ENCODE peak calls at places on chromosome 21, in seven cellular contexts. J is A673, N is cardiac fibroblast, K is sigmoid colon, F is body of pancreas, Z is fibroblast of lung, B is fibroblast of mammary gland. U is an unnamed sample.

GRCh38 chr21:37869661-37870060 is 46.6 kb downstream of the KCNJ6 start:
- DNase-seq in J (no peak), N (no peak), K (no peak), F (no peak), Z (no peak), B (no peak), U (no peak)

GRCh38 chr21:37874904-37875780 is 41.1 kb downstream of the KCNJ6 start:
- DNase-seq in J (no peak), N (no peak), K (no peak), F (no peak), Z (no peak), B (no peak), U (no peak)

GRCh38 chr21:33155457-33155856 is 74.3 kb upstream of the IFNAR2 start:
- DNase-seq in J (no peak), N (no peak), K (no peak), F (no peak), Z (no peak), B (no peak), U (no peak)

GRCh38 chr21:31554511-31555022 is 104.9 kb upstream of the SOD1 start:
- DNase-seq in J (peak), N (peak), K (no peak), F (no peak), Z (peak), B (peak), U (peak)

GRCh38 chr21:42484966-42485365 is 11.1 kb downstream of the RSPH1 start:
- DNase-seq in J (no peak), N (no peak), K (no peak), F (no peak), Z (no peak), B (no peak), U (no peak)

GRCh38 chr21:35603471-35603870 is 456.9 kb downstream of the SETD4 start:
- DNase-seq in J (no peak), N (no peak), K (no peak), F (no peak), Z (no peak), B (no peak), U (no peak)

GRCh38 chr21:42653492-42654061 is at the start of gene PDE9A:
- DNase-seq in J (peak), N (no peak), K (no peak), F (peak), Z (no peak), B (no peak), U (no peak)

GRCh38 chr21:33396966-33397365 is 6.2 kb upstream of the IFNGR2 start:
- DNase-seq in J (peak), N (peak), K (no peak), F (no peak), Z (peak), B (peak), U (peak)

GRCh38 chr21:36716836-36717235 is 17.9 kb downstream of the SIM2 start:
- DNase-seq in J (no peak), N (no peak), K (no peak), F (no peak), Z (no peak), B (no peak), U (no peak)

GRCh38 chr21:35252831-35253230 is 203.7 kb upstream of the RUNX1 start:
- DNase-seq in J (no peak), N (peak), K (no peak), F (no peak), Z (peak), B (peak), U (peak)

GRCh38 chr21:35179990-35180557 is 131.0 kb upstream of the RUNX1 start:
- DNase-seq in J (no peak), N (peak), K (no peak), F (no peak), Z (peak), B (peak), U (peak)

GRCh38 chr21:24514081-24514733 is 1093.1 kb downstream of the MRPL39 start:
- DNase-seq in J (peak), N (peak), K (no peak), F (no peak), Z (no peak), B (no peak), U (peak)

GRCh38 chr21:25790122-25790951 is 55.6 kb downstream of the GABPA start:
- DNase-seq in J (peak), N (peak), K (no peak), F (no peak), Z (peak), B (peak), U (peak)

GRCh38 chr21:43867332-43867703 is 2.3 kb downstream of the AGPAT3 start:
- DNase-seq in J (no peak), N (no peak), K (no peak), F (no peak), Z (no peak), B (no peak), U (no peak)

GRCh38 chr21:35436899-35437298 is 387.8 kb upstream of the RUNX1 start:
- DNase-seq in J (no peak), N (no peak), K (no peak), F (no peak), Z (no peak), B (no peak), U (no peak)

GRCh38 chr21:36188081-36188681 is 31.6 kb downstream of the DOP1B start:
- DNase-seq in J (no peak), N (no peak), K (no peak), F (peak), Z (no peak), B (no peak), U (no peak)

GRCh38 chr21:36847189-36847588 is 119.3 kb downstream of the HLCS start:
- DNase-seq in J (peak), N (peak), K (no peak), F (no peak), Z (peak), B (peak), U (peak)

GRCh38 chr21:29416268-29416667 is 117.5 kb downstream of the BACH1 start:
- DNase-seq in J (no peak), N (peak), K (no peak), F (no peak), Z (no peak), B (no peak), U (no peak)

GRCh38 chr21:34576043-34576466 is 38.9 kb downstream of the RCAN1 start:
- DNase-seq in J (no peak), N (peak), K (no peak), F (no peak), Z (peak), B (peak), U (no peak)

DNA sequence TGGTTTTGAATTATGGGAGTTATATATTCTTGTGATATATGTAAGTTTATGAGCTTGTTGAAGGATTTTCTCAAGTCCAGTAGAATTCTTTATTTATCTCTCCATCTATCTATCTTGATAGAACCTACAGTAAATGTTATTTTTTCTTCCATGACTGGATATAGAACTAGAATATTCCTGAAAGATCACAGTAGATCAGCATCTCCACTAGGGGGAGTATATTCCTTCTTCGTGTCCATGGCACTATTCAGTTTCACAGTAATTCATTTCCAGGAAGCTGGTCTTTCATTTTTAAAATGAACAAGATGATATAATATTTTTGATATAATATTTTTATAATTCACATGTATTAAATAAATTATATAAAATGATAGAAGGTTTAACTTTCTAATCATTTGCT is 18.8 kb downstream of the TMPRSS15 start:
- DNase-seq in J (peak), N (peak), K (no peak), F (no peak), Z (no peak), B (peak), U (peak)
- TF ChIP-seq CTCF in J (peak), N (peak), K (no peak), F (peak), Z (peak), B (peak), U (peak)

GRCh38 chr21:46098303-46099141 is 610 bp downstream of the COL6A2 start:
- DNase-seq in J (no peak), N (no peak), K (peak), F (peak), Z (no peak), B (peak), U (no peak)
- H3K4me3 ChIP-seq in J (peak), N (peak), K (peak), F (no peak), Z (peak), B (peak), U (peak)

GRCh38 chr21:28018741-28019669 is 973.7 kb downstream of the LTN1 start:
- DNase-seq in J (no peak), N (peak), K (no peak), F (peak), Z (no peak), B (no peak), U (no peak)
- TF ChIP-seq CTCF in J (no peak), N (peak), K (no peak), F (peak), Z (no peak), B (no peak), U (peak)

DNA sequence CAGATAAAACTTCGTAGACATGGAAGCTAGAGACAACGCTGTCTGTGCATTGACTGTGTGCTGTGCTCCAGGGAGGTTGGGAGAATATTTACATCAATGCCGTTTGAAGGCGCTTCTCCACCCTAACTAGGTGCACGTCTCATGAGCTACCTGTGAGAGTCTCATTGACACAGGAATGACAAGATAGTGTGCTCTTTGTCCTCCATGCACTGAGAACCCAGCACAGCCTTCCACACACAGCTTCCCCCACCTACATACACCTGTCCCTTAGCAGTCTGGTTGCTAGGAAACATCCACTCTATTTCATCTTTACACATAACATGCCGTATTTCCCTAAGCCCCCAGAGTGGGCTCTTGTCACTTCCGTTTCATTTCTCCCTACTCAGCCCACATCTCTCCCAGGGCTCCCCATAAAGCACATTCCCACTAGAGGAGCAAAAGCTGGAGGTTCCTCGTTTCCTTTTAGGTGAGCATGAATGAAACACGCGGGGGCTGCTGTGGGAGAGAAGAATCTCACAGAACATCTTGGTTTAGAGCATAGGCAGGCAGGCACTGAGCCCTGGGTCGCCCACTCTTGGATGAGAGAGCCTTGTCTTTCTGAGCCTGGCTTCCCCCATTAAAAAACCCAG is 137.0 kb downstream of the ETS2 start:
- DNase-seq in J (no peak), N (no peak), K (no peak), F (no peak), Z (no peak), B (no peak), U (no peak)
- H3K4me3 ChIP-seq in J (no peak), N (no peak), K (no peak), F (no peak), Z (no peak), B (no peak), U (no peak)

DNA sequence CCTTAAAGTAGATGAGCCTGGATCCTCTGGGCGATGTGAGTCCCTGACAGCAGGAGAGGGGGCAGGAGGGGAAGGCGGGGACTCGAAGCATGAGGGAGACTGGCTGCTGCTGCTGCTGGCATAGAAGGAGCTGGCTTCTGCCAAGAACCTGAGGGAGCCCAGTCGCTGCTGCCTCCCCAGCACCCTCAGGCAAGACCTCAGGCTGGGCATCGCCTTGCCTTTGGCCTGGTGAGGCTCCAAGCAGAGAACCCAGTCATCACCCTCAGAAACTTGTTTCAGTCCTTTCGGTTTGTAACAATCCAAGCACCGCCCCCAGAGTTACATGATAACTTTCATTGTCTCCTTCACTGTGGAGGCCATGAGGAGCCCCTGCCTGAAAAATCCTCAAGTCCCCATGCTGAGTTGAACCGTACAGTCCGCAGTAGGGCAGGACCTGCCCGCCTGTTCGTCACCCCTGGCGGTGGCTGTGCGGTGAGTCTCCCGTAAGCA is 38.8 kb downstream of the POFUT2 start:
- DNase-seq in J (peak), N (peak), K (peak), F (no peak), Z (peak), B (peak), U (peak)
- TF ChIP-seq CTCF in J (no peak), N (peak), K (no peak), F (no peak), Z (peak), B (peak), U (no peak)

GRCh38 chr21:26843912-26844257 is 1.3 kb downstream of the ADAMTS1 start:
- DNase-seq in J (peak), N (peak), K (no peak), F (no peak), Z (peak), B (peak), U (peak)

GRCh38 chr21:26840912-26841311 is 4.3 kb downstream of the ADAMTS1 start:
- DNase-seq in J (peak), N (peak), K (peak), F (peak), Z (peak), B (peak), U (peak)

GRCh38 chr21:26842976-26843911 is 2.0 kb downstream of the ADAMTS1 start:
- DNase-seq in J (peak), N (peak), K (peak), F (peak), Z (peak), B (peak), U (peak)

GRCh38 chr21:26840206-26840605 is 5.0 kb downstream of the ADAMTS1 start:
- DNase-seq in J (no peak), N (no peak), K (no peak), F (no peak), Z (no peak), B (no peak), U (no peak)

GRCh38 chr21:26842300-26842699 is 2.9 kb downstream of the ADAMTS1 start:
- DNase-seq in J (no peak), N (peak), K (no peak), F (no peak), Z (peak), B (peak), U (no peak)
- H3K4me3 ChIP-seq in J (peak), N (peak), K (peak), F (no peak), Z (peak), B (peak), U (peak)

U was measured in astrocyte of the spinal cord.